ENCODE peak calls at places on chromosomes 16 and 17, in nine cellular contexts. Q, E, X, K, C, R, N, L and I are unnamed samples.

GRCh38 chr17:81194941-81195901 is 27.5 kb downstream of the CEP131 start:
- DNase-seq in E (no peak), L (no peak), R (no peak), N (no peak), C (no peak), Q (no peak), X (no peak), K (no peak), I (no peak)

GRCh38 chr16:86085795-86086194 is 186.8 kb downstream of the IRF8 start:
- DNase-seq in N (no peak), L (no peak), Q (no peak), E (no peak), K (no peak), C (no peak), R (no peak), X (no peak), I (no peak)

GRCh38 chr17:43220511-43221125 is 7.8 kb downstream of the CCDC200 start:
- DNase-seq in L (no peak), E (peak; percentile 26), N (peak; percentile 10), X (peak; percentile 41), R (no peak), C (no peak), Q (no peak), K (no peak), I (no peak)

GRCh38 chr16:4225075-4225474 is 16.8 kb downstream of the SRL start:
- DNase-seq in R (no peak), Q (no peak), N (no peak), X (no peak), K (no peak), C (no peak), L (no peak), E (no peak), I (no peak)

GRCh38 chr16:86824751-86825310 is 246.5 kb downstream of the FOXL1 start:
- DNase-seq in C (no peak), N (no peak), X (no peak), Q (no peak), E (no peak), L (no peak), R (no peak), K (no peak), I (no peak)

GRCh38 chr16:2150418-2151187 is 2.2 kb downstream of the RAB26 start:
- DNase-seq in C (no peak), X (peak; percentile 79), R (no peak), N (peak; percentile 44), K (no peak), Q (peak; percentile 68), E (no peak), L (no peak), I (no peak)

GRCh38 chr16:3570420-3571062 is 6.7 kb downstream of the NLRC3 start:
- DNase-seq in Q (no peak), E (no peak), N (no peak), K (no peak), X (no peak), C (no peak), R (no peak), L (no peak), I (no peak)

GRCh38 chr17:81339180-81339501 is 44.0 kb upstream of the SLC38A10 start:
- DNase-seq in L (no peak), X (no peak), E (no peak), C (no peak), N (peak; percentile 38), Q (no peak), K (no peak), R (no peak), I (no peak)

GRCh38 chr16:2874032-2874431 is 9.0 kb upstream of the FLYWCH2 start:
- DNase-seq in C (no peak), K (no peak), L (no peak), R (no peak), N (no peak), X (no peak), Q (no peak), E (no peak), I (peak; percentile 2)

GRCh38 chr17:12388206-12388605 is 277.5 kb upstream of the MYOCD start:
- DNase-seq in X (no peak), R (no peak), N (no peak), Q (no peak), K (peak; percentile 56), L (peak; percentile 54), C (no peak), E (no peak), I (no peak)

GRCh38 chr16:2474877-2475412 is at the start of gene TBC1D24:
- DNase-seq in Q (peak; percentile 87), N (peak; percentile 95), R (peak; percentile 31), X (peak; percentile 90), E (peak; percentile 94), K (peak; percentile 73), L (no peak), C (peak; percentile 44), I (peak; percentile 89)

GRCh38 chr17:47744168-47745036 is 11.4 kb downstream of the TBX21 start:
- DNase-seq in L (no peak), N (no peak), E (no peak), X (peak; percentile 17), C (no peak), K (no peak), R (no peak), Q (no peak), I (no peak)

GRCh38 chr16:83930730-83931500 is 22.1 kb upstream of the OSGIN1 start:
- DNase-seq in K (no peak), X (no peak), R (no peak), Q (no peak), E (no peak), L (no peak), C (no peak), N (no peak), I (no peak)

GRCh38 chr16:83931556-83931955 is 21.5 kb upstream of the OSGIN1 start:
- DNase-seq in K (no peak), N (no peak), R (no peak), X (no peak), E (no peak), L (no peak), C (no peak), Q (no peak), I (no peak)

GRCh38 chr16:83932955-83933673 is 19.9 kb upstream of the OSGIN1 start:
- DNase-seq in Q (no peak), C (no peak), K (peak; percentile 11), X (no peak), L (no peak), R (no peak), N (no peak), E (no peak), I (no peak)

GRCh38 chr16:83933885-83934683 is 19.0 kb upstream of the OSGIN1 start:
- DNase-seq in R (no peak), E (no peak), N (no peak), Q (no peak), C (no peak), K (peak; percentile 36), L (no peak), X (no peak), I (no peak)

GRCh38 chr16:83932304-83932703 is 20.7 kb upstream of the OSGIN1 start:
- DNase-seq in C (no peak), E (no peak), X (no peak), L (no peak), N (no peak), K (no peak), Q (no peak), R (no peak), I (no peak)
- TF ChIP-seq CTCF in C (no peak), E (no peak), X (no peak), L (no peak), N (no peak), K (no peak), Q (no peak), R (no peak), I (no peak)

DNA sequence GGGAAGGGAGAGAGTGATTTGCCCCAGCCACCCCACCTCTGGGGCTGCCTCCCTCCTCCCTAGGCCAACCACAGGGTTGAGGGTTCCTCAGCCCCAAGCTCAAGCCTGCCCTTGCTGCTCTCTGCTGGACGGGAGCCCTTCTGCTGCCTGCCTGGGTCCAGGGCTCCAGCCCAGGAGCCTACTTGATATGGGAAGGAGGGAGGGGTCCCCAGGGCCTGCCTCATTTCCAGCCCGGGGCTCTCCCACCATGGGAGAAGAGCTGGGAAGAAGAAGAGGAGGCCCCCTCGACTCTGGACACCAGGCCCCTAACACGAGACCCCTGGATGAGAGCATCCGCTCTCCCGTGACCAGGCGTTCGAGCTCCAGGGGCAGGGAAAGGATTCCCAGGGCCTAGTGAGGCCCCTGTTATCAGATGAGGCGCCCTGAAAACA is 726 bp downstream of the SLC16A5 start:
- DNase-seq in X (no peak), R (no peak), N (peak; percentile 33), C (no peak), L (no peak), E (no peak), Q (no peak), K (no peak), I (no peak)
- TF ChIP-seq CTCF in X (no peak), R (no peak), N (no peak), C (peak; percentile 10), L (no peak), E (no peak), Q (no peak), K (peak; percentile 18), I (no peak)

GRCh38 chr16:89873109-89873821 is at the start of gene TCF25:
- DNase-seq in N (peak; percentile 96), R (no peak), K (peak; percentile 73), E (peak; percentile 90), L (peak; percentile 56), X (peak; percentile 87), C (peak; percentile 52), Q (peak; percentile 86), I (peak; percentile 86)
- TF ChIP-seq CTCF in N (peak; percentile 26), R (no peak), K (no peak), E (no peak), L (no peak), X (no peak), C (no peak), Q (no peak), I (no peak)

GRCh38 chr17:67400193-67400592 is 23.1 kb downstream of the PITPNC1 start:
- DNase-seq in R (no peak), Q (no peak), K (no peak), L (no peak), N (no peak), C (no peak), X (peak; percentile 10), E (no peak), I (no peak)

GRCh38 chr17:67401106-67401505 is 24.0 kb downstream of the PITPNC1 start:
- DNase-seq in E (no peak), Q (no peak), R (no peak), L (no peak), N (no peak), C (no peak), K (no peak), X (peak; percentile 11), I (no peak)

GRCh38 chr17:67401598-67402504 is 24.8 kb downstream of the PITPNC1 start:
- DNase-seq in E (no peak), X (peak; percentile 38), R (no peak), N (no peak), L (no peak), K (no peak), C (no peak), Q (no peak), I (no peak)

GRCh38 chr17:67403065-67403464 is 26.0 kb downstream of the PITPNC1 start:
- DNase-seq in C (no peak), E (no peak), Q (no peak), X (peak; percentile 17), L (no peak), K (no peak), R (no peak), N (no peak), I (no peak)

DNA sequence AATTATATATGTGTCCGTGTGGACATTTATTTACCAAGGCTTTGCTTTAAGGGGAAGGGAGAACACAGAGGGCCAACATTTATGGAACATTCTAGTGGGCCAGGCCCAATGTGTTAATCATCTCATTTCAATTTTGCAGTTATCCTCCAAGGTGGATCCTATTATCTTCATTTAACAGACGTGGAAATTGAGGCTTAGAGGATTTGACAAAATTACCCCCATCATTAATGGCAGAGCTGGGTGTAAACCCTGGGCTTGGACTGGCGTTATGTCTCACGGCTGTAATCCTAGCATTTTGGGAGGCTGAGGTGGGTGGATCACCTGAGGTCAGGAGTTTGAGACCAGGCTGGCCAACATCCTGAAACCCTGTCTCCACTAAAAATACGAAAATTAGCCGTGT is 26.4 kb downstream of the PITPNC1 start:
- DNase-seq in E (no peak), L (no peak), K (no peak), C (no peak), R (no peak), Q (no peak), X (no peak), N (no peak), I (no peak)
- TF ChIP-seq CTCF in E (no peak), L (no peak), K (no peak), C (no peak), R (no peak), Q (no peak), X (no peak), N (no peak), I (no peak)